ENCODE peak calls at places on chromosome 5, in nine cellular contexts. E is transverse colon; D is neuronal stem cell; W is aorta; Z is PC-9; G is endodermal cell; V is HAP-1; N is CD8-positive, alpha-beta memory T cell; L is small intestine. T is an unnamed sample.
A peak's percentile ranks its signal among the peaks of the same experiment; 100 is the strongest.

GRCh38 chr5:103093727-103094126 is 26.2 kb downstream of the GIN1 start:
- DNase-seq in N (no peak), W (no peak), G (no peak), D (no peak), Z (no peak), E (no peak), L (no peak), V (no peak), T (no peak)

GRCh38 chr5:122773615-122774014 is 1.3 kb upstream of the SNX2 start:
- DNase-seq in V (no peak), Z (no peak), L (no peak), W (no peak), N (no peak), E (no peak), G (no peak), D (no peak), T (no peak)

GRCh38 chr5:170307575-170308465 is 10.2 kb upstream of the LCP2 start:
- DNase-seq in V (no peak), D (peak; percentile 23), Z (peak; percentile 6), L (peak; percentile 14), W (peak; percentile 85), E (peak; percentile 52), N (no peak), G (no peak), T (no peak)

GRCh38 chr5:33494476-33494875 is 53.7 kb downstream of the TARS1 start:
- DNase-seq in L (no peak), N (no peak), W (no peak), D (no peak), V (no peak), Z (no peak), E (no peak), G (no peak), T (no peak)

GRCh38 chr5:113276001-113276400 is 158.8 kb downstream of the TSSK1B start:
- DNase-seq in E (no peak), V (no peak), G (peak; percentile 58), D (no peak), L (no peak), N (no peak), Z (no peak), W (no peak), T (no peak)

GRCh38 chr5:132102101-132102701 is 28.6 kb downstream of the CSF2 start:
- DNase-seq in N (peak; percentile 44), V (no peak), D (no peak), Z (no peak), G (peak; percentile 10), W (no peak), E (no peak), L (no peak), T (no peak)

GRCh38 chr5:32312194-32312681 is 501 bp downstream of the MTMR12 start:
- DNase-seq in G (peak; percentile 81), W (peak; percentile 93), V (peak; percentile 44), E (peak; percentile 80), L (peak; percentile 69), Z (peak; percentile 73), D (peak; percentile 47), N (peak; percentile 32), T (peak; percentile 75)

GRCh38 chr5:96084874-96085545 is 123.4 kb upstream of the ELL2 start:
- DNase-seq in N (no peak), G (no peak), Z (no peak), D (no peak), V (no peak), L (no peak), W (no peak), E (no peak), T (no peak)

GRCh38 chr5:1538741-1539392 is 15.1 kb upstream of the LPCAT1 start:
- DNase-seq in D (no peak), L (no peak), W (peak; percentile 38), V (no peak), G (no peak), Z (no peak), N (no peak), E (no peak), T (no peak)

GRCh38 chr5:116084231-116084630 is 594 bp upstream of the COMMD10 start:
- DNase-seq in G (no peak), L (peak; percentile 26), V (no peak), N (peak; percentile 8), D (no peak), W (no peak), E (peak; percentile 23), Z (peak; percentile 15), T (peak; percentile 44)

GRCh38 chr5:174063092-174063756 is 17.7 kb downstream of the NSG2 start:
- DNase-seq in N (no peak), Z (no peak), V (no peak), G (no peak), D (no peak), W (no peak), L (no peak), E (no peak), T (no peak)

GRCh38 chr5:111278824-111279504 is 54.8 kb downstream of the CAMK4 start:
- DNase-seq in E (peak; percentile 64), G (peak; percentile 95), W (peak; percentile 77), L (peak; percentile 48), D (peak; percentile 63), Z (peak; percentile 41), N (peak; percentile 81), V (peak; percentile 41), T (peak; percentile 52)

GRCh38 chr5:41871866-41872265 is 1.6 kb upstream of the OXCT1 start:
- DNase-seq in L (no peak), V (no peak), W (no peak), D (no peak), E (no peak), Z (no peak), N (no peak), G (no peak), T (no peak)

GRCh38 chr5:180468732-180469585 is 25.2 kb upstream of the CNOT6 start:
- DNase-seq in G (no peak), L (no peak), W (peak; percentile 72), N (no peak), D (no peak), V (no peak), E (no peak), Z (no peak), T (no peak)

GRCh38 chr5:123455640-123456039 is 32.4 kb upstream of the CEP120 start:
- DNase-seq in V (no peak), W (no peak), E (no peak), L (peak; percentile 12), Z (no peak), N (no peak), D (no peak), G (no peak), T (no peak)

GRCh38 chr5:132787076-132787475 is 10.0 kb upstream of the SEPTIN8 start:
- DNase-seq in W (no peak), G (no peak), E (no peak), N (no peak), L (no peak), V (no peak), Z (no peak), D (no peak), T (no peak)

GRCh38 chr5:107026098-107026497 is 644.6 kb downstream of the EFNA5 start:
- DNase-seq in W (no peak), Z (no peak), N (no peak), V (peak; percentile 88), E (no peak), L (no peak), G (no peak), D (no peak), T (no peak)

GRCh38 chr5:170603578-170604565 is 100.1 kb downstream of the KCNIP1 start:
- DNase-seq in Z (peak; percentile 38), G (peak; percentile 95), D (peak; percentile 70), W (peak; percentile 84), V (peak; percentile 41), N (no peak), E (peak; percentile 30), L (peak; percentile 25), T (no peak)

DNA sequence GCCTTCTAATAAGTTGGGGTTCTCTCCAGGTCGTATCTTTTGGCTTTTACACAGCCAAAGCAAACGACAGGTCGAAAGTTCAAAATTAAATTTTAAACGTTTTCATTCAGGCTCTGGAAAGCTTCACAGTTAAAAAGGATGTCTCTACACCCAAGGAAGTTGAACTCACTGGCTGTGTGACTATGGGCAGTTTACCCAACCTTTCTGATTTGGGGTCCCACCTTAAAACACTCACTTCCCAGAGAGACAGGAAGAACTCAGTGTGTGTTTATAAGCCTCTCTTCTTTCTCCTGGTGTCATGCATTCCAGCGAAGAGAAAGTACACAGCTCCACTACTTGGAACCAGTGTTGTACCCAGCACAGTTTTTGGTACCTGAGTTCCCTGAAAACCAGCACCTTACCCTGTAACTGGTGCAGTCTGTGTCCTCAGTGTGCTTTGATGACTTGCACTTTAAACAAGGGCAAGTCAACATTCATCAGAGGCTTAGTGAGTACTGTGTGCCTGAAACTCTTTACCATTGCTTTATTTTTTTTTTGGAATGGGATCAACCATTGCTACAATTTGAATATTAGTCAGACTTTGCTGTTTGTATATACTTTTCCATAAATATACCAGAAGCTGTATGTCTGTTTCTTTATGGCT is 1.7 kb downstream of the SRD5A1 start:
- DNase-seq in N (no peak), G (no peak), L (no peak), E (no peak), Z (no peak), W (no peak), D (no peak), V (no peak), T (no peak)
- H3K4me1 ChIP-seq in N (peaks cover 15% of the 10 kb centered on the region), G (peaks cover 7% of the 10 kb centered on the region), L (peaks cover 4% of the 10 kb centered on the region), E (peaks cover 27% of the 10 kb centered on the region), Z (peaks cover 22% of the 10 kb centered on the region), W (no peaks in the 10 kb centered on the region), D (peaks cover 15% of the 10 kb centered on the region), V (peaks cover 6% of the 10 kb centered on the region), T (peaks cover 11% of the 10 kb centered on the region)

DNA sequence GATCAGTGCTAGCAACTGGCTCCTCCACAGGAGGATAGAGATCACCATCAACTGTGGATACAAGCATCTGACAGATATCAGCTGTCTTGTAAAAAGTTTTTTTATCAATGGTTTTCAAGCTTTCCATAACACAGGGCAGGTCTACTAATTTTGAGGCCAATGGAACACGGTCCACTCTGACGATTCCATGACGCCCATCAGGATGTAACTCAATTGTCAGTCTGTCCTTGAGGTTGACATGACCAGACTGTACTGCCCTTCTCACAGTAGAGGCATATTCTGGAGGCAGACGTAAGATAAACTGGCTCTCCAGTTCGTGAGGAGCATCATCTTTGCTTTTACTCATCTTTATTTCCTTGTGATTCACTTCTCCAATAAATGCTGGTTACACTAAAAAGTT is 885 bp downstream of the TAF7 start:
- DNase-seq in D (no peak), Z (no peak), W (no peak), G (no peak), N (no peak), L (no peak), V (no peak), E (no peak), T (no peak)
- H3K9me3 ChIP-seq in D (peaks cover 22% of the 10 kb centered on the region), Z (peaks cover 56% of the 10 kb centered on the region), W (peaks cover 8% of the 10 kb centered on the region), G (peaks cover 68% of the 10 kb centered on the region), N (peaks cover 53% of the 10 kb centered on the region), L (peaks cover 7% of the 10 kb centered on the region), V (peaks cover 14% of the 10 kb centered on the region), E (peaks cover 61% of the 10 kb centered on the region), T (peaks cover 68% of the 10 kb centered on the region)

GRCh38 chr5:139675213-139675612 is 27.1 kb downstream of the CXXC5 start:
- DNase-seq in D (no peak), N (no peak), V (no peak), E (no peak), Z (no peak), L (no peak), W (no peak), G (no peak), T (no peak)
- H3K4me1 ChIP-seq in D (peaks cover 39% of the 10 kb centered on the region), N (peaks cover 10% of the 10 kb centered on the region), V (no peaks in the 10 kb centered on the region), E (peaks cover 41% of the 10 kb centered on the region), Z (no peaks in the 10 kb centered on the region), L (no peaks in the 10 kb centered on the region), W (peaks cover 6% of the 10 kb centered on the region), G (no peaks in the 10 kb centered on the region), T (peaks cover 3% of the 10 kb centered on the region)

DNA sequence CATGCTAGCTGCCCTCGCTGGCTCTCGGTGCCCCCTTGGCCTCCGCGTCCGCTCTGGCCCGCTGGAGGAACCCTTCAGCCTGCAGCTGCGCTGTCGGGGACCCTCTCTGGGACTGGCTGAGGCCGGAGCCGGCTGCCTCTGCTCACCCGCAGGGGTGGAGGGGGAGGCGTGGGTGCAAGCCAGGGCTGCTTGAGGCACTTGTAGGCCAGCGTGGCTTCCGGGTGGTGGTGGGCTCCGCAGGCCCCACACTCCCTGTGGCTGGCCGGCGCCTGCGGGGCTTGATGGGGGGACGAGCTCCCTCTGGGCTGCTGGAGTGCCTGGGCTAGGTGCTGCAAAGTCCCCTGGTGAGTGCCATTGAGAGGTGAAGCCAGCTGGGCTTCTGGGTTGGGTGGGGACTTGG is 429.6 kb downstream of the LRRC70 start:
- DNase-seq in N (no peak), L (no peak), W (no peak), V (no peak), E (no peak), G (no peak), D (no peak), Z (no peak), T (peak; percentile 37)
- H3K9me3 ChIP-seq in N (no peaks in the 10 kb centered on the region), L (peaks cover 1% of the 10 kb centered on the region), W (peaks cover 11% of the 10 kb centered on the region), V (no peaks in the 10 kb centered on the region), E (peaks cover 12% of the 10 kb centered on the region), G (peaks cover 25% of the 10 kb centered on the region), D (no peaks in the 10 kb centered on the region), Z (no peaks in the 10 kb centered on the region), T (peaks cover 56% of the 10 kb centered on the region)

T was measured in mucosa of descending colon.